ENCODE peak calls at places on chromosome 12, in six cellular contexts. N is D341Med, R is germinal center, D is left lobe of liver, S is HT-29, T is HCEC 1CT. X is an unnamed sample.

GRCh38 chr12:48027183-48028002 is 23.1 kb upstream of the COL2A1 start:
- DNase-seq in S (no peak), D (no peak), R (no peak), N (no peak), T (no peak), X (peak)

GRCh38 chr12:123973552-123974341 is 732 bp downstream of the ZNF664 start:
- DNase-seq in S (peak), N (peak), D (peak), T (no peak), R (peak), X (peak)

GRCh38 chr12:118299791-118300460 is 72.8 kb downstream of the TAOK3 start:
- DNase-seq in S (no peak), D (no peak), R (no peak), N (no peak), T (no peak), X (no peak)

GRCh38 chr12:112599871-112600270 is 181.1 kb downstream of the PTPN11 start:
- DNase-seq in N (no peak), R (no peak), S (no peak), D (peak), T (peak), X (no peak)

GRCh38 chr12:18135509-18135908 is 45.5 kb upstream of the RERGL start:
- DNase-seq in R (no peak), T (peak), N (no peak), D (no peak), S (no peak), X (no peak)

GRCh38 chr12:12503384-12504078 is 59.1 kb downstream of the DUSP16 start:
- DNase-seq in D (no peak), N (no peak), R (no peak), T (no peak), S (no peak), X (no peak)

GRCh38 chr12:117622087-117622486 is 260.7 kb upstream of the NOS1 start:
- DNase-seq in N (no peak), S (no peak), R (no peak), T (no peak), D (no peak), X (no peak)

GRCh38 chr12:66398931-66399625 is 96.8 kb downstream of the HELB start:
- DNase-seq in N (no peak), D (no peak), R (no peak), S (no peak), T (peak), X (no peak)

GRCh38 chr12:111761099-111761498 is 5.6 kb upstream of the ALDH2 start:
- DNase-seq in R (peak), T (no peak), D (no peak), S (no peak), N (peak), X (no peak)

GRCh38 chr12:50106907-50107306 is 3.1 kb downstream of the GPD1 start:
- DNase-seq in T (no peak), D (no peak), S (no peak), R (no peak), N (no peak), X (no peak)

GRCh38 chr12:49043856-49044258 is 16.7 kb downstream of the KMT2D start:
- DNase-seq in S (peak), N (peak), R (peak), T (peak), D (no peak), X (peak)

GRCh38 chr12:56955631-56956256 is 1.7 kb downstream of the RDH16 start:
- DNase-seq in T (no peak), D (no peak), R (no peak), N (no peak), S (no peak), X (no peak)

GRCh38 chr12:3170423-3171194 is 93.4 kb downstream of the TSPAN9 start:
- DNase-seq in S (no peak), N (no peak), R (no peak), D (no peak), T (peak), X (peak)

X was measured in SJSA1.